ENCODE peak calls at places on chromosomes 5 and 9, in eight cellular contexts. S is T-helper 1 cell, E is AG09309, C is NCI-H2081, Y is PC-3, P is AG04450, H is HTR-8/SVneo, G is NCI-H1105 treated with DMSO at 0.1 percent for 48 hours. T is an unnamed sample.

GRCh38 chr9:120583958-120584369 is 4.0 kb upstream of the CDK5RAP2 start:
- DNase-seq in S (peak), E (peak), C (peak), Y (no peak), P (peak), H (no peak), G (peak), T (no peak)

GRCh38 chr9:21677834-21678233 is 124.6 kb upstream of the MTAP start:
- DNase-seq in S (no peak), E (no peak), C (no peak), Y (peak), P (no peak), H (no peak), G (no peak), T (no peak)

GRCh38 chr5:21663082-21663481 is 1190.1 kb downstream of the CDH12 start:
- DNase-seq in S (no peak), E (no peak), C (no peak), Y (no peak), P (no peak), H (no peak), G (no peak), T (no peak)

GRCh38 chr5:15003511-15003920 is 131.9 kb upstream of the ANKH start:
- DNase-seq in S (peak), E (peak), C (peak), Y (peak), P (peak), H (peak), G (peak), T (peak)

GRCh38 chr5:153813871-153814270 is 224.8 kb downstream of the FAM114A2 start:
- DNase-seq in S (no peak), E (no peak), C (no peak), Y (no peak), P (no peak), H (no peak), G (no peak), T (no peak)

GRCh38 chr5:147688965-147689364 is 93.6 kb downstream of the JAKMIP2 start:
- DNase-seq in S (no peak), E (no peak), C (peak), Y (no peak), P (no peak), H (no peak), G (no peak), T (no peak)

GRCh38 chr9:130220351-130220750 is 45.2 kb upstream of the HMCN2 start:
- DNase-seq in S (no peak), E (no peak), C (no peak), Y (no peak), P (peak), H (no peak), G (no peak), T (no peak)

GRCh38 chr9:112443200-112443599 is 43.4 kb upstream of the KIAA1958 start:
- DNase-seq in S (peak), E (peak), C (no peak), Y (peak), P (no peak), H (no peak), G (no peak), T (peak)

GRCh38 chr5:83069406-83069805 is 7.8 kb downstream of the TMEM167A start:
- DNase-seq in S (no peak), E (no peak), C (no peak), Y (no peak), P (no peak), H (no peak), G (no peak), T (no peak)

GRCh38 chr9:131468031-131468430 is 34.7 kb upstream of the POMT1 start:
- DNase-seq in S (no peak), E (no peak), C (no peak), Y (no peak), P (no peak), H (no peak), G (no peak), T (no peak)

GRCh38 chr5:179680780-179681411 is at the start of gene CBY3:
- DNase-seq in S (no peak), E (no peak), C (no peak), Y (peak), P (no peak), H (no peak), G (no peak), T (no peak)

GRCh38 chr9:77916410-77916819 is 115.2 kb downstream of the GNAQ start:
- DNase-seq in S (no peak), E (no peak), C (no peak), Y (no peak), P (no peak), H (no peak), G (no peak), T (no peak)

GRCh38 chr5:78511116-78511906 is 137.3 kb downstream of the LHFPL2 start:
- DNase-seq in S (no peak), E (no peak), C (no peak), Y (no peak), P (no peak), H (no peak), G (no peak), T (no peak)

GRCh38 chr5:31726952-31727351 is 88.0 kb downstream of the PDZD2 start:
- DNase-seq in S (no peak), E (no peak), C (no peak), Y (no peak), P (no peak), H (no peak), G (no peak), T (no peak)

GRCh38 chr9:137502008-137502913 is 43.1 kb upstream of the NSMF start:
- DNase-seq in S (peak), E (no peak), C (no peak), Y (peak), P (no peak), H (peak), G (no peak), T (no peak)

GRCh38 chr5:146635443-146635842 is 119.5 kb upstream of the GPR151 start:
- DNase-seq in S (no peak), E (no peak), C (no peak), Y (no peak), P (no peak), H (no peak), G (no peak), T (no peak)

GRCh38 chr9:5442400-5443011 is 4.8 kb upstream of the PLGRKT start:
- DNase-seq in S (peak), E (peak), C (peak), Y (peak), P (no peak), H (peak), G (peak), T (no peak)

GRCh38 chr9:90909225-90909624 is 107.6 kb downstream of the SYK start:
- DNase-seq in S (no peak), E (no peak), C (no peak), Y (no peak), P (no peak), H (no peak), G (no peak), T (no peak)

GRCh38 chr9:75775966-75776691 is 114.3 kb upstream of the PCSK5 start:
- DNase-seq in S (no peak), E (no peak), C (no peak), Y (no peak), P (no peak), H (no peak), G (no peak), T (no peak)